ENCODE peak calls at places on chromosomes 2 and 18, in four cellular contexts. L is IMR-90, Q is A549, A is K562. S is an unnamed sample.

GRCh38 chr2:207458582-207458981 is 71.2 kb upstream of the CREB1 start:
- DNase-seq in A (no peak), Q (no peak), L (no peak), S (no peak)

GRCh38 chr2:73020657-73021370 is 50.7 kb downstream of the SFXN5 start:
- DNase-seq in A (no peak), Q (peak), L (peak), S (peak)

GRCh38 chr2:157672129-157672528 is 43.5 kb upstream of the ACVR1C start:
- DNase-seq in Q (peak), A (peak), L (no peak), S (peak)

GRCh38 chr2:240968731-240969624 is 29.4 kb upstream of the SNED1 start:
- DNase-seq in Q (no peak), L (no peak), A (peak), S (peak)

GRCh38 chr2:65377556-65378307 is 54.7 kb downstream of the SPRED2 start:
- DNase-seq in L (peak), A (peak), Q (peak), S (no peak)

GRCh38 chr2:63050186-63050915 is at the start of gene OTX1:
- DNase-seq in A (peak), L (peak), Q (peak), S (peak)

GRCh38 chr18:8668381-8668780 is 37.0 kb upstream of the MTCL1 start:
- DNase-seq in L (no peak), Q (no peak), A (no peak), S (no peak)

GRCh38 chr2:130341562-130342019 is 1.1 kb upstream of the IMP4 start:
- DNase-seq in Q (no peak), A (peak), L (no peak), S (no peak)

GRCh38 chr2:36858551-36859365 is 107.6 kb downstream of the STRN start:
- DNase-seq in A (no peak), L (no peak), Q (peak), S (peak)

GRCh38 chr18:10067670-10068659 is 154.1 kb downstream of the VAPA start:
- DNase-seq in Q (no peak), A (no peak), L (no peak), S (no peak)

GRCh38 chr2:33535409-33535808 is 59.0 kb downstream of the RASGRP3 start:
- DNase-seq in L (no peak), Q (no peak), A (no peak), S (no peak)

GRCh38 chr2:9261231-9261883 is 54.7 kb downstream of the ASAP2 start:
- DNase-seq in Q (no peak), A (no peak), L (no peak), S (no peak)

GRCh38 chr2:100390001-100390940 is 27.2 kb downstream of the CHST10 start:
- DNase-seq in A (peak), L (no peak), Q (no peak), S (no peak)

GRCh38 chr2:235716875-235717496 is 223.1 kb downstream of the AGAP1 start:
- DNase-seq in L (peak), A (no peak), Q (no peak), S (no peak)
- TF ChIP-seq MAZ in L (no peak), A (no peak), Q (no peak), S (no peak)

GRCh38 chr2:58710795-58711279 is 469.7 kb upstream of the FANCL start:
- DNase-seq in A (peak), Q (no peak), L (no peak), S (no peak)

GRCh38 chr2:58709274-58709673 is 468.1 kb upstream of the FANCL start:
- DNase-seq in A (peak), Q (no peak), L (no peak), S (no peak)

GRCh38 chr2:58709687-58710354 is 468.7 kb upstream of the FANCL start:
- DNase-seq in A (peak), L (no peak), Q (no peak), S (no peak)

GRCh38 chr2:58708565-58708964 is 467.4 kb upstream of the FANCL start:
- DNase-seq in Q (no peak), L (no peak), A (peak), S (no peak)
- TF ChIP-seq MAZ in Q (no peak), L (no peak), A (peak), S (no peak)

DNA sequence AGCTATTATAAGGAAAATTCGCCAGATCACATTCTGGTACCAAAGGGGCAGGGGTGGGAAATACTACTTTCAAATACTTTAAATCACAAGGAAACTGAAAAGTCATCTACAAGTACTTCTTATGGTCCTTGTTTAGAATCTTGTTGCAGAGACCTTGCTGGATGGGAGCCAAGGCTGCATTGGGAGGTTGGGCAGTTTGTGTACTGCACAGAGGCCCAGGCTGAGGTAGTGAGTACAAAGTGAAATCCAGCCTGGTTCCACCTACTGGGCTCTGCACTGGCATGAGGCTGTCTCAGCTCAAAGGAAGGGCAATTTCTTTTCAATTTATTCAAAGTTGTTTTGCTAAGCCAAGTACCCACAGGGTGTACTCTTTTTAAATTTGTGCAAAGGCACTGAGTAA is 140.3 kb upstream of the DLX2 start:
- DNase-seq in A (no peak), L (no peak), Q (no peak), S (no peak)
- TF ChIP-seq MAZ in A (no peak), L (no peak), Q (no peak), S (no peak)

DNA sequence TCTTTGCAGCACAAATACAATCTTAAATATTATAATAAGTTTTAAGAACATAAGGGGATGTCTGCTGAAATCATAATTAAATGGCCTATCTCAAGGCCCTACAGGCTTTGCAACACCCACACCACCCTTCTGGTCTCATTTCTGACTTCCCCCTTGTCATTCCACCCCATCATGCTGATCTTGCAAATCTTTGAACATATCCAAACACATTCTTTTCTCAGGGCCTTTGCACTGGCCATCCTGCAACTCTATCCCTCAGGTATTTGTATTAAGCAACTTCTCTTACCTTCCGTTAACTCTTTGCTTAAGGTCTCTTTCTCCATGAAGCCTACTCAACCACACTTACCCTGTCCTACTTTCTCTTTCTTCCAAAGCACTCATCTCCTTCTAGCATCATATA is 51.8 kb upstream of the CCDC150 start:
- DNase-seq in L (no peak), A (no peak), Q (no peak), S (no peak)
- TF ChIP-seq MAZ in L (no peak), A (no peak), Q (no peak), S (no peak)

GRCh38 chr2:120771556-120772208 is 36.0 kb downstream of the GLI2 start:
- DNase-seq in A (no peak), L (peak), Q (peak), S (no peak)
- TF ChIP-seq MAZ in A (no peak), L (peak), Q (no peak), S (no peak)

DNA sequence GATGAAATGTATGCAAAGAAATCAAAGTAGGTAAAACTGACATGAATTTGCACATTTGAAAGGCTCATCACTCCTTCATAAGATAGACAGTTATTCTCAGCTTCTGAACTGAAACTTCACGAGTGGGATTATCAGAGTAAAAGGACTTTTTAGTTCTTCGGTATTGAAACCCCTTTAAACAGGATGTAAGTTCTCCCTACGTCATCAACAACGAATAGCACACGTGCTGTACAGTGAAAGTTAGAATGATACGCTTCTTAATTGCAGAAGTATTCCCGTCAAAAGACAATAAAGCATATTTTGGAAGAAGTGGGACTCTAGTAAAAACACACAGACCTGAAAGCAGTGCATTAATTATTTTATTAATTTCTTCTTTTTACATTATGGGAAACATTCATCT is 45.7 kb downstream of the TGIF1 start:
- DNase-seq in L (no peak), Q (no peak), A (no peak), S (no peak)
- TF ChIP-seq MAZ in L (no peak), Q (no peak), A (no peak), S (no peak)

DNA sequence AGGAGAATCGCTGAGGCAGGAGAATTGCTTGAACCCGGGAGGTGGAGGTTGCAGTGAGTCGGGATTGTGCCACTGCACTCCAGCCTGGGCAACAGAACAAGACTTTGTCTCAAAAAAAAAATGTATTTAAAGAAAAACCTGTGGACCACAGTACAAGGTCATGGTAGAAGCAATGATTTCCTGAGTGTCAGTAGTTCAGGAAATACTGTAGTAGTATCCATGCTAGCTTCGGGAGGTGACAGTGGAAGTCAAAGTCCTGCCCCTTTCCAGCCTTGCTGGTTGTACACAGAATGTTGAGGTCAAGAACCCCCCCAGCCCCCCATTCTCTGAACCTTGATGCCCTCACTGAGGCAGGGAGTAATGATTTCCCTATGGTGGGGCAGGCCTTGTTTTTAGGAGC is 56.6 kb downstream of the INPP4A start:
- DNase-seq in Q (no peak), A (no peak), L (no peak), S (no peak)
- TF ChIP-seq MAZ in Q (no peak), A (no peak), L (no peak), S (no peak)

DNA sequence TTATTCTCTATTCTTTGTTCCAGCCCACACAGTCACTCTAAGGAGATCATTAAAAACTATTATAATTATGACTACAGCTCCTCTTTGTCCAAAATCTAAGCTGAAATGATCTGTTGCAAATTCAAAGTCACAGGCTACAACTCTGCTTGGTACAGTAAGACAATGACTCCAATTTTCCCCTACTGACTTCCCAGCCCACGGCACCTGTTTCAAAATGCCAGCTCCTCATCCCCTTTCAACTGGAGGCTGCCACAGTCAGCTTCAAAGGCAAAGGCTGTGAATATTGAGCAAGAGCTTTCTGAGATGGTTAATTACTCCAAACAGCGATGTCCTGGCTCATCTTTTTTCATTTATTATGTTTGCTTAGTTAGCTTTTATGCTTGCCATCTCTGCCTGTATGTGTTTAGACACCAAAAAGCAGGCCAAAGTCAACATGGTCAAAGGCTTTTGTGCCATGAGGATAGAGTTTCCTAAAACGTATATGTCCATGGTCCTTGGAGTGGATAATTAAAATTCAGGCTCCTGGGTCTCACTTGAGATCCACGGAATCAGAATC is 141.1 kb downstream of the DOCK10 start:
- DNase-seq in L (no peak), Q (no peak), A (no peak), S (no peak)
- TF ChIP-seq MAZ in L (no peak), Q (no peak), A (no peak), S (no peak)

GRCh38 chr2:214126135-214126534 is 284.7 kb upstream of the VWC2L start:
- DNase-seq in L (peak), A (no peak), Q (no peak), S (no peak)

GRCh38 chr2:214128040-214128439 is 282.8 kb upstream of the VWC2L start:
- DNase-seq in Q (no peak), L (no peak), A (no peak), S (no peak)

GRCh38 chr2:214130115-214130514 is 280.7 kb upstream of the VWC2L start:
- DNase-seq in Q (no peak), A (no peak), L (no peak), S (no peak)

GRCh38 chr2:214127178-214127970 is 283.5 kb upstream of the VWC2L start:
- DNase-seq in Q (no peak), L (peak), A (no peak), S (no peak)
- TF ChIP-seq MAZ in Q (no peak), L (no peak), A (no peak), S (no peak)

S was measured in HepG2.